ENCODE peak calls at places on chromosomes 16 and 17, in nine cellular contexts. U is T-helper 17 cell; T is stimulated activated CD4-positive, alpha-beta T cell treated with anti-CD3 and anti-CD28 coated beads, Interleukin-1b, Interleukin-23, amount 100 ng/mL, for 1 hour; H is EL; B is neural crest cell; M is AG10803; C is NCI-H1092 treated with DMSO at 0.1 percent for 48 hours; Z is GM23338; L is right lobe of liver. P is an unnamed sample.

GRCh38 chr17:51029568-51030463 is 90.9 kb downstream of the SPAG9 start:
- DNase-seq in U (no peak), T (no peak), H (peak; percentile 34), B (no peak), M (peak; percentile 44), C (no peak), Z (no peak), L (no peak), P (no peak)

GRCh38 chr17:58344047-58344790 is 7.8 kb downstream of the SUPT4H1 start:
- DNase-seq in U (peak; percentile 64), T (no peak), H (no peak), B (no peak), M (no peak), C (no peak), Z (no peak), L (no peak), P (no peak)

GRCh38 chr16:65754799-65755691 is 611.4 kb upstream of the CDH5 start:
- DNase-seq in U (no peak), T (no peak), H (peak; percentile 6), B (no peak), M (peak; percentile 87), C (no peak), Z (no peak), L (no peak), P (no peak)

GRCh38 chr16:78566397-78567073 is 467.1 kb downstream of the WWOX start:
- DNase-seq in U (no peak), T (no peak), H (no peak), B (no peak), M (no peak), C (no peak), Z (no peak), L (no peak), P (no peak)

GRCh38 chr17:36703860-36704266 is 102.5 kb downstream of the MRM1 start:
- DNase-seq in U (peak; percentile 24), T (no peak), H (peak; percentile 23), B (peak; percentile 74), M (no peak), C (no peak), Z (peak; percentile 94), L (no peak), P (peak; percentile 51)

GRCh38 chr17:34990921-34991365 is 10.6 kb downstream of the LIG3 start:
- DNase-seq in U (no peak), T (no peak), H (no peak), B (no peak), M (peak; percentile 12), C (peak; percentile 4), Z (no peak), L (no peak), P (no peak)

GRCh38 chr17:74807925-74808324 is 31.8 kb upstream of the NAT9 start:
- DNase-seq in U (no peak), T (no peak), H (no peak), B (no peak), M (no peak), C (peak; percentile 23), Z (no peak), L (no peak), P (no peak)

GRCh38 chr17:45296003-45296832 is 20.6 kb downstream of the MAP3K14 start:
- DNase-seq in U (no peak), T (no peak), H (peak; percentile 91), B (no peak), M (no peak), C (no peak), Z (no peak), L (no peak), P (no peak)

GRCh38 chr16:80344570-80344969 is 196.2 kb upstream of the DYNLRB2 start:
- DNase-seq in U (no peak), T (no peak), H (no peak), B (no peak), M (no peak), C (no peak), Z (no peak), L (no peak), P (no peak)

GRCh38 chr17:69173118-69173517 is 31.4 kb upstream of the ABCA6 start:
- DNase-seq in U (no peak), T (no peak), H (no peak), B (no peak), M (no peak), C (no peak), Z (no peak), L (no peak), P (no peak)

GRCh38 chr16:11586856-11587642 is at the start of gene LITAF:
- DNase-seq in U (peak; percentile 50), T (peak; percentile 34), H (peak; percentile 72), B (peak; percentile 41), M (peak; percentile 45), C (peak; percentile 13), Z (peak; percentile 75), L (peak; percentile 79), P (peak; percentile 75)

GRCh38 chr17:76567634-76568432 is 17.8 kb downstream of the ST6GALNAC2 start:
- DNase-seq in U (no peak), T (no peak), H (no peak), B (no peak), M (no peak), C (no peak), Z (peak; percentile 53), L (peak; percentile 87), P (peak; percentile 79)

GRCh38 chr17:49836111-49837030 is 11.5 kb downstream of the TAC4 start:
- DNase-seq in U (no peak), T (no peak), H (peak; percentile 77), B (no peak), M (peak; percentile 78), C (no peak), Z (no peak), L (no peak), P (no peak)

GRCh38 chr17:73261952-73262675 is 434 bp upstream of the CPSF4L start:
- DNase-seq in U (no peak), T (no peak), H (no peak), B (peak; percentile 48), M (no peak), C (peak; percentile 24), Z (peak; percentile 53), L (peak; percentile 75), P (peak; percentile 80)

GRCh38 chr17:13030459-13031305 is 12.9 kb upstream of the ELAC2 start:
- DNase-seq in U (no peak), T (peak; percentile 17), H (peak; percentile 55), B (peak; percentile 69), M (peak; percentile 64), C (peak; percentile 48), Z (peak; percentile 74), L (no peak), P (no peak)

GRCh38 chr16:19644877-19645276 is 73.2 kb downstream of the KNOP1 start:
- DNase-seq in U (no peak), T (no peak), H (no peak), B (no peak), M (no peak), C (no peak), Z (no peak), L (no peak), P (no peak)

GRCh38 chr16:47069291-47069690 is 74.5 kb downstream of the NETO2 start:
- DNase-seq in U (no peak), T (no peak), H (no peak), B (no peak), M (no peak), C (no peak), Z (no peak), L (no peak), P (no peak)

GRCh38 chr17:10063730-10064221 is 134.6 kb downstream of the GAS7 start:
- DNase-seq in U (no peak), T (no peak), H (no peak), B (no peak), M (peak; percentile 60), C (no peak), Z (no peak), L (no peak), P (peak; percentile 49)

GRCh38 chr16:72997141-72997542 is 50.8 kb downstream of the ZFHX3 start:
- DNase-seq in U (no peak), T (no peak), H (no peak), B (no peak), M (peak; percentile 67), C (no peak), Z (no peak), L (no peak), P (no peak)

GRCh38 chr16:67805718-67806427 is 487 bp downstream of the RANBP10 start:
- DNase-seq in U (no peak), T (no peak), H (no peak), B (no peak), M (no peak), C (peak; percentile 17), Z (peak; percentile 44), L (peak; percentile 62), P (peak; percentile 54)

GRCh38 chr17:31587462-31587861 is 196.0 kb downstream of the RAB11FIP4 start:
- DNase-seq in U (no peak), T (no peak), H (no peak), B (no peak), M (no peak), C (peak; percentile 30), Z (no peak), L (no peak), P (no peak)

GRCh38 chr17:70661342-70662222 is 492.2 kb downstream of the KCNJ2 start:
- DNase-seq in U (no peak), T (no peak), H (peak; percentile 10), B (no peak), M (peak; percentile 4), C (peak; percentile 93), Z (no peak), L (no peak), P (peak; percentile 70)

GRCh38 chr17:73533127-73533526 is 111.1 kb downstream of the SDK2 start:
- DNase-seq in U (no peak), T (no peak), H (no peak), B (no peak), M (no peak), C (no peak), Z (no peak), L (no peak), P (peak; percentile 55)

GRCh38 chr17:8122923-8123694 is 797 bp downstream of the HES7 start:
- DNase-seq in U (no peak), T (no peak), H (peak; percentile 57), B (peak; percentile 28), M (peak; percentile 31), C (no peak), Z (peak; percentile 44), L (no peak), P (no peak)

GRCh38 chr16:12295395-12295794 is 318.9 kb downstream of the SNX29 start:
- DNase-seq in U (no peak), T (no peak), H (no peak), B (no peak), M (no peak), C (no peak), Z (no peak), L (no peak), P (no peak)

GRCh38 chr17:539766-540165 is 174.9 kb downstream of the VPS53 start:
- DNase-seq in U (no peak), T (no peak), H (no peak), B (no peak), M (no peak), C (no peak), Z (no peak), L (no peak), P (no peak)

GRCh38 chr17:7515912-7516610 is 31.9 kb downstream of the POLR2A start:
- DNase-seq in U (no peak), T (no peak), H (peak; percentile 12), B (no peak), M (no peak), C (no peak), Z (no peak), L (no peak), P (no peak)

GRCh38 chr16:10616744-10617640 is 36.6 kb upstream of the EMP2 start:
- DNase-seq in U (no peak), T (no peak), H (peak; percentile 63), B (peak; percentile 31), M (peak; percentile 69), C (peak; percentile 14), Z (peak; percentile 61), L (peak; percentile 77), P (peak; percentile 86)

GRCh38 chr17:30586818-30587595 is 109.8 kb downstream of the GOSR1 start:
- DNase-seq in U (no peak), T (no peak), H (peak; percentile 87), B (no peak), M (peak; percentile 67), C (no peak), Z (no peak), L (no peak), P (no peak)

GRCh38 chr16:86914850-86915717 is 336.7 kb downstream of the FOXL1 start:
- DNase-seq in U (no peak), T (no peak), H (no peak), B (no peak), M (no peak), C (no peak), Z (no peak), L (no peak), P (no peak)

GRCh38 chr17:39527220-39527813 is 66.0 kb downstream of the CDK12 start:
- DNase-seq in U (no peak), T (no peak), H (no peak), B (no peak), M (peak; percentile 16), C (no peak), Z (peak; percentile 73), L (no peak), P (no peak)